ENCODE peak calls at places on chromosome 6, in four cellular contexts. W, P, Z and Q are unnamed samples.

GRCh38 chr6:14968056-14968643 is 277.7 kb upstream of the JARID2 start:
- DNase-seq in W (no peak), P (no peak), Z (no peak), Q (no peak)

GRCh38 chr6:56101141-56101553 is 146.2 kb downstream of the COL21A1 start:
- DNase-seq in W (no peak), P (peak; percentile 96), Z (no peak), Q (no peak)

GRCh38 chr6:75230484-75231325 is 12.9 kb downstream of the COX7A2 start:
- DNase-seq in W (no peak), P (peak; percentile 53), Z (no peak), Q (no peak)

GRCh38 chr6:63478751-63479150 is 93.5 kb upstream of the LOC128125822 start:
- DNase-seq in W (no peak), P (no peak), Z (no peak), Q (no peak)

GRCh38 chr6:149890629-149891045 is 7.3 kb downstream of the RAET1E start:
- DNase-seq in W (no peak), P (no peak), Z (no peak), Q (no peak)

GRCh38 chr6:100879317-100879716 is 1.8 kb downstream of the ASCC3 start:
- DNase-seq in W (no peak), P (no peak), Z (no peak), Q (no peak)

GRCh38 chr6:155710704-155711103 is 255.1 kb upstream of the NOX3 start:
- DNase-seq in W (no peak), P (no peak), Z (no peak), Q (no peak)

GRCh38 chr6:12848969-12849368 is 132.4 kb downstream of the PHACTR1 start:
- DNase-seq in W (no peak), P (peak; percentile 2), Z (no peak), Q (no peak)

GRCh38 chr6:39899540-39900295 is 34.5 kb downstream of the MOCS1 start:
- DNase-seq in W (no peak), P (no peak), Z (no peak), Q (no peak)

DNA sequence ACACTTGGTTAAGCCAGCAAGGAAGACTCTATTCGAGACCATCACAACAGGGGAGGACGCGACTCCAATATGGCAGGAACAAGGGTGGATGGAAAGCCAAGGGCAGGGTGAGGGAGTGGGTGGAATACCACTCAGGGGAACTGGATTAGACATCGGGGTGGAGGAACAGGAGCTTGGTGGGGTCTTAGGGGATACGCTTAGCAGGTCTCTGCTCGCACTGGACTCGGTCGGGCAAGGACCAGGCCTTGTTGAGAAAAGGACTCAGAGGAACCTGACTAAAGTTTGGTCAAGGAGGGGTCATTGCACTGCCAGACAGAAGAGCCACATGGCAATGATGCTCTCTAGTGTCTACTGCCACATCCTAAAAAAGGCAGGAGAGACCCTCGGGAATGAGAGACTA is 10.5 kb downstream of the DUSP22 start:
- DNase-seq in W (no peak), P (no peak), Z (no peak), Q (no peak)
- H3K9me3 ChIP-seq in W (no peaks in the 10 kb centered on the region), P (no peaks in the 10 kb centered on the region), Z (no peaks in the 10 kb centered on the region), Q (peaks cover 2% of the 10 kb centered on the region)

GRCh38 chr6:33725222-33725621 is 13.7 kb upstream of the UQCC2 start:
- DNase-seq in W (peak; percentile 35), P (no peak), Z (no peak), Q (no peak)
- H3K27me3 ChIP-seq in W (no peaks in the 10 kb centered on the region), P (peaks cover 28% of the 10 kb centered on the region), Z (no peaks in the 10 kb centered on the region), Q (peaks cover 5% of the 10 kb centered on the region)

GRCh38 chr6:146542881-146543210 is 787 bp upstream of the RAB32 start:
- DNase-seq in W (no peak), P (no peak), Z (no peak), Q (no peak)
- H3K4me3 ChIP-seq in W (peak overlapping the region; percentile 85), P (peak overlapping the region; percentile 61), Z (no peak overlapping the region), Q (peak overlapping the region; percentile 70)

GRCh38 chr6:84066536-84066935 is 33.0 kb downstream of the MRAP2 start:
- DNase-seq in W (no peak), P (peak; percentile 60), Z (no peak), Q (no peak)
- H3K9me3 ChIP-seq in W (no peaks in the 10 kb centered on the region), P (no peaks in the 10 kb centered on the region), Z (no peaks in the 10 kb centered on the region), Q (no peaks in the 10 kb centered on the region)

GRCh38 chr6:10433322-10433721 is 18.4 kb upstream of the TFAP2A start:
- DNase-seq in W (no peak), P (no peak), Z (no peak), Q (no peak)
- H3K27me3 ChIP-seq in W (peaks cover 5% of the 10 kb centered on the region), P (no peaks in the 10 kb centered on the region), Z (no peaks in the 10 kb centered on the region), Q (no peaks in the 10 kb centered on the region)

GRCh38 chr6:53634184-53634631 is 31.3 kb downstream of the KLHL31 start:
- DNase-seq in W (no peak), P (no peak), Z (no peak), Q (no peak)

GRCh38 chr6:53639520-53639919 is 26.0 kb downstream of the KLHL31 start:
- DNase-seq in W (no peak), P (no peak), Z (no peak), Q (no peak)

GRCh38 chr6:53630533-53631269 is 34.9 kb downstream of the KLHL31 start:
- DNase-seq in W (no peak), P (no peak), Z (no peak), Q (no peak)

GRCh38 chr6:53640361-53640760 is 25.2 kb downstream of the KLHL31 start:
- DNase-seq in W (no peak), P (no peak), Z (no peak), Q (no peak)

DNA sequence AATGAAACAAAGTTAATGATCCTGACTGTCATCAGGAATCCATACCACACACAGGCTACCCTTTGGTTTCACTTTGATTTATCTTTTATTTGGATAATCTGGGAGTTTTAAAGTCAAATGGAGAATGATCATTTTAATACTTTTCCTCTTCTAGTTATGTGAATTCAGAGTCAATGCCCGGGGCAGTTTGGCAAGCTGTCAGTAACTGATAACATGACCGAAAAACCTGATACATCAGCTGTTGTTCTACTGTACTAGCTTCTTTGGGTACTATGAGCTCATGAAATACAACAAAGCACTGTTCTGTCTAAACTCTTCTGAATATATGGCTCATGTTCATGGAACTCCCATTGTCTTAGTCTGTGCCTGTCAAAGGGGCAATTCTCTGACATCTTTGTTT is 30.2 kb downstream of the KLHL31 start:
- DNase-seq in W (no peak), P (no peak), Z (no peak), Q (no peak)
- H3K4me3 ChIP-seq in W (no peak overlapping the region), P (no peak overlapping the region), Z (no peak overlapping the region), Q (no peak overlapping the region)

DNA sequence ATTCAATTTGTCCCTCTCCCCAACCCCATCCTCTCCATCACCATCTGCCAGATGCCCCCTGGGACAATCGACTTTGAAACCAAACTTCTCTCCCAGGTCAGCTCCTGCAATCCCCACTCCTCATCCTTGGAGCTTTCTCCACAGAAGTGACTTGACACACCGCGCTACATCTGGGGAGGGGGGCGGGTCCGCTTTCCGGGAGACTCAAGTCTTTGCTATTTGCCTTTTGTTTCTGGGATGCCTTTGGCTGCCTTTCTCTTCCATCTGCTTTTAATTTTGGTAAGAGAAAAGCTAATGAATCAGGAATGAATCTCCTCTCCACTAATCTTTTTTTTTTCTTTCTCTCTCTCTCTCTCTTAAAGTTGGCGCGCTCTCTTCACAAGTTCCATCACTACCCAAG is 749 bp upstream of the TPBG start:
- DNase-seq in W (no peak), P (peak; percentile 95), Z (no peak), Q (no peak)
- H3K9me3 ChIP-seq in W (no peaks in the 10 kb centered on the region), P (no peaks in the 10 kb centered on the region), Z (no peaks in the 10 kb centered on the region), Q (no peaks in the 10 kb centered on the region)